ENCODE peak calls at places on chromosomes 3 and 15, in four cellular contexts. A is T-helper 2 cell; J is activated naive CD4-positive, alpha-beta T cell treated with anti-CD3 and anti-CD28 coated beads for 36 hours; E is glutamatergic neuron. D is an unnamed sample.
A peak's percentile ranks its signal among the peaks of the same experiment; 100 is the strongest.

GRCh38 chr15:66232267-66232625 is 21.3 kb downstream of the MEGF11 start:
- DNase-seq in A (no peak), J (no peak), E (peak; percentile 56), D (no peak)

GRCh38 chr3:4740397-4741105 is 238.7 kb upstream of the BHLHE40 start:
- DNase-seq in A (no peak), J (no peak), E (no peak), D (no peak)

GRCh38 chr3:130661116-130661515 is 85.5 kb downstream of the PIK3R4 start:
- DNase-seq in A (no peak), J (no peak), E (no peak), D (no peak)

GRCh38 chr3:17144665-17144993 is 259.9 kb downstream of the PLCL2 start:
- DNase-seq in A (no peak), J (peak; percentile 36), E (no peak), D (no peak)

GRCh38 chr15:49627407-49627877 is 6.6 kb downstream of the DTWD1 start:
- DNase-seq in A (no peak), J (no peak), E (no peak), D (no peak)

GRCh38 chr3:129552287-129553050 is 9.5 kb downstream of the H1-8 start:
- DNase-seq in A (no peak), J (no peak), E (no peak), D (no peak)

GRCh38 chr15:48657891-48658591 is 12.5 kb upstream of the FBN1 start:
- DNase-seq in A (no peak), J (no peak), E (no peak), D (no peak)

GRCh38 chr15:52636459-52636858 is 42.7 kb downstream of the ATOSA start:
- DNase-seq in A (no peak), J (no peak), E (no peak), D (no peak)

GRCh38 chr15:67149859-67150824 is 84.7 kb downstream of the SMAD3 start:
- DNase-seq in A (no peak), J (peak; percentile 72), E (no peak), D (no peak)

GRCh38 chr15:89648106-89649012 is 6.9 kb downstream of the KIF7 start:
- DNase-seq in A (no peak), J (no peak), E (no peak), D (no peak)

GRCh38 chr3:55296781-55297180 is 190.3 kb downstream of the WNT5A start:
- DNase-seq in A (no peak), J (no peak), E (no peak), D (no peak)

GRCh38 chr3:13863422-13863821 is 16.4 kb downstream of the WNT7A start:
- DNase-seq in A (no peak), J (no peak), E (no peak), D (no peak)

GRCh38 chr3:42702066-42702951 is at the start of gene HHATL:
- DNase-seq in A (no peak), J (no peak), E (no peak), D (peak; percentile 37)

GRCh38 chr15:69557340-69558137 is 104.9 kb downstream of the RPLP1 start:
- DNase-seq in A (no peak), J (no peak), E (no peak), D (no peak)

GRCh38 chr3:177144922-177145321 is 52.4 kb downstream of the TBL1XR1 start:
- DNase-seq in A (no peak), J (no peak), E (no peak), D (no peak)

GRCh38 chr15:66139816-66140215 is 113.7 kb downstream of the MEGF11 start:
- DNase-seq in A (no peak), J (no peak), E (no peak), D (no peak)

GRCh38 chr15:84629033-84629432 is 25.1 kb downstream of the WDR73 start:
- DNase-seq in A (no peak), J (no peak), E (no peak), D (no peak)

GRCh38 chr3:70471464-70472342 is 159.3 kb upstream of the MDFIC2 start:
- DNase-seq in A (no peak), J (no peak), E (no peak), D (no peak)

GRCh38 chr3:108552267-108553159 is 36.7 kb downstream of the CIP2A start:
- DNase-seq in A (no peak), J (no peak), E (no peak), D (no peak)

GRCh38 chr3:99774467-99774866 is 43.2 kb upstream of the CMSS1 start:
- DNase-seq in A (no peak), J (peak; percentile 23), E (no peak), D (no peak)

GRCh38 chr3:146382386-146382785 is 87.0 kb downstream of the PLSCR2 start:
- DNase-seq in A (no peak), J (peak; percentile 6), E (no peak), D (peak; percentile 18)

GRCh38 chr3:152270944-152271343 is 2.2 kb downstream of the MBNL1 start:
- DNase-seq in A (no peak), J (no peak), E (no peak), D (no peak)

GRCh38 chr3:99484871-99485270 is 153.5 kb upstream of the COL8A1 start:
- DNase-seq in A (no peak), J (no peak), E (no peak), D (no peak)